ENCODE peak calls at places on chromosomes 16 and 17, in seven cellular contexts. T is activated T-helper 1 cell treated with anti-CD3 and anti-CD28 coated beads, Interleukin-12 subunit alpha, Interleukin-12 subunit beta, Interleukin-2, Interleukin-4 antibody, amounts not matched to agents 30 ng/mL and 10 ng/mL and 1 ng/mL, durations not matched to agents 14 hours and 24 hours and 36 hours; S is tibial nerve; O is iris pigment epithelial cell; L is HL-60; A is activated CD8-positive, alpha-beta memory T cell treated with anti-CD3 and anti-CD28 coated beads for 48 hours; I is caudate nucleus. G is an unnamed sample.

GRCh38 chr16:4882633-4883285 is 35.5 kb downstream of the UBN1 start:
- DNase-seq in A (no peak), O (peak), I (no peak), T (no peak), S (peak), L (no peak), G (no peak)

GRCh38 chr16:78184554-78185183 is 85.2 kb downstream of the WWOX start:
- DNase-seq in A (no peak), T (no peak), I (no peak), O (peak), S (no peak), L (no peak), G (peak)

GRCh38 chr16:23216658-23217246 is 34.2 kb downstream of the SCNN1G start:
- DNase-seq in T (no peak), A (no peak), S (no peak), L (no peak), I (no peak), O (no peak), G (no peak)

GRCh38 chr16:67814567-67814966 is 7.9 kb downstream of the TSNAXIP1 start:
- DNase-seq in T (no peak), O (no peak), I (no peak), A (no peak), L (no peak), S (no peak), G (no peak)

GRCh38 chr17:82414548-82415281 is 3.4 kb upstream of the HEXD start:
- DNase-seq in O (peak), A (peak), L (peak), T (peak), I (peak), S (peak), G (no peak)

GRCh38 chr16:1363501-1364041 is 11.8 kb downstream of the GNPTG start:
- DNase-seq in S (peak), A (no peak), L (peak), I (no peak), T (peak), O (peak), G (peak)

GRCh38 chr16:49855822-49856740 is at the start of gene ZNF423:
- DNase-seq in I (no peak), T (no peak), A (no peak), L (no peak), S (no peak), O (no peak), G (no peak)

GRCh38 chr16:66814734-66815133 is 13.3 kb upstream of the TERB1 start:
- DNase-seq in T (no peak), I (no peak), S (no peak), L (no peak), O (no peak), A (no peak), G (no peak)

GRCh38 chr17:13594762-13595697 is 6.7 kb downstream of the HS3ST3A1 start:
- DNase-seq in S (peak), O (peak), I (peak), L (peak), T (peak), A (peak), G (peak)

GRCh38 chr17:72812823-72813222 is 279.7 kb downstream of the SLC39A11 start:
- DNase-seq in O (peak), I (no peak), L (no peak), T (no peak), A (no peak), S (no peak), G (no peak)

GRCh38 chr16:88688013-88688778 is 1.9 kb upstream of the SNAI3 start:
- DNase-seq in A (no peak), O (no peak), T (no peak), I (peak), L (no peak), S (no peak), G (peak)

GRCh38 chr17:73030501-73030911 is 62.0 kb downstream of the SLC39A11 start:
- DNase-seq in O (no peak), L (no peak), T (no peak), S (no peak), A (no peak), I (no peak), G (no peak)

GRCh38 chr16:65178151-65178550 is 56.3 kb upstream of the CDH11 start:
- DNase-seq in A (no peak), O (peak), S (no peak), T (no peak), I (no peak), L (no peak), G (no peak)

GRCh38 chr16:16149710-16150116 is 73.6 kb downstream of the ABCC6 start:
- DNase-seq in L (no peak), I (no peak), O (no peak), T (no peak), S (no peak), A (no peak), G (no peak)

GRCh38 chr17:71461504-71462197 is 659.2 kb upstream of the SOX9 start:
- DNase-seq in A (no peak), S (no peak), T (no peak), I (no peak), L (no peak), O (no peak), G (no peak)

GRCh38 chr16:89922884-89923639 is at the start of gene TUBB3:
- DNase-seq in L (no peak), T (peak), I (peak), S (no peak), A (no peak), O (peak), G (peak)

GRCh38 chr17:67573987-67574657 is 143.6 kb upstream of the NOL11 start:
- DNase-seq in I (no peak), O (no peak), A (no peak), S (no peak), L (no peak), T (no peak), G (no peak)

GRCh38 chr16:1494129-1494640 is 1.0 kb downstream of the TELO2 start:
- DNase-seq in T (no peak), A (no peak), S (peak), I (no peak), O (peak), L (no peak), G (no peak)

GRCh38 chr16:87789437-87790277 is 23.9 kb upstream of the KLHDC4 start:
- DNase-seq in T (no peak), A (no peak), L (no peak), S (no peak), O (peak), I (no peak), G (no peak)